ENCODE peak calls at places on chromosomes 7 and 10, in four cellular contexts. Y is IMR-90, O is H9, D is H1. C is an unnamed sample.

GRCh38 chr10:112362833-112363232 is 11.1 kb upstream of the ACSL5 start:
- DNase-seq in Y (no peak), O (no peak), D (no peak), C (no peak)

GRCh38 chr7:27198871-27199801 is 755 bp downstream of the HOXA13 start:
- DNase-seq in Y (no peak), O (peak), D (no peak), C (no peak)

GRCh38 chr7:6166443-6166871 is 106.0 kb downstream of the CYTH3 start:
- DNase-seq in Y (no peak), O (no peak), D (no peak), C (no peak)

GRCh38 chr10:131396108-131397010 is 84.8 kb upstream of the TCERG1L start:
- DNase-seq in Y (no peak), O (no peak), D (no peak), C (no peak)

GRCh38 chr10:76779163-76779820 is 858.3 kb downstream of the KCNMA1 start:
- DNase-seq in Y (peak), O (peak), D (peak), C (peak)

GRCh38 chr7:132377703-132378584 is 198.3 kb downstream of the PLXNA4 start:
- DNase-seq in Y (no peak), O (no peak), D (no peak), C (no peak)

GRCh38 chr7:17009007-17009719 is 127.4 kb upstream of the AGR3 start:
- DNase-seq in Y (peak), O (no peak), D (no peak), C (no peak)

GRCh38 chr7:120942861-120943260 is 7.7 kb upstream of the ING3 start:
- DNase-seq in Y (no peak), O (no peak), D (no peak), C (no peak)

GRCh38 chr10:79342295-79342761 is 4.9 kb upstream of the PPIF start:
- DNase-seq in Y (no peak), O (peak), D (no peak), C (no peak)

GRCh38 chr10:102225646-102226541 is at the start of gene ELOVL3:
- DNase-seq in Y (peak), O (peak), D (peak), C (peak)

GRCh38 chr7:96775046-96775445 is 65.4 kb upstream of the SEM1 start:
- DNase-seq in Y (no peak), O (no peak), D (no peak), C (no peak)

GRCh38 chr7:106050743-106051110 is 61.4 kb downstream of the SYPL1 start:
- DNase-seq in Y (peak), O (no peak), D (no peak), C (no peak)

GRCh38 chr10:79059859-79060379 is 8.8 kb upstream of the ZMIZ1 start:
- DNase-seq in Y (no peak), O (no peak), D (no peak), C (no peak)

GRCh38 chr7:108413782-108414492 is 42.3 kb downstream of the NRCAM start:
- DNase-seq in Y (peak), O (peak), D (no peak), C (peak)

GRCh38 chr10:20100157-20100556 is 283.9 kb downstream of the PLXDC2 start:
- DNase-seq in Y (peak), O (no peak), D (no peak), C (no peak)

GRCh38 chr10:131478398-131478989 is 167.0 kb upstream of the TCERG1L start:
- DNase-seq in Y (no peak), O (no peak), D (no peak), C (no peak)

GRCh38 chr7:129530881-129531391 is 28.6 kb downstream of the SMKR1 start:
- DNase-seq in Y (peak), O (no peak), D (no peak), C (no peak)

GRCh38 chr7:116290740-116291139 is 80.4 kb downstream of the TES start:
- DNase-seq in Y (no peak), O (peak), D (no peak), C (no peak)

GRCh38 chr10:6185039-6185716 is 17.6 kb upstream of the PFKFB3 start:
- DNase-seq in Y (no peak), O (no peak), D (no peak), C (no peak)

GRCh38 chr10:88687853-88688467 is 18.1 kb upstream of the LIPK start:
- DNase-seq in Y (peak), O (no peak), D (no peak), C (no peak)

GRCh38 chr7:16801111-16801542 is 3.7 kb downstream of the AGR2 start:
- DNase-seq in Y (peak), O (no peak), D (no peak), C (peak)

GRCh38 chr10:108850138-108850854 is 1073.0 kb downstream of the XPNPEP1 start:
- DNase-seq in Y (no peak), O (no peak), D (no peak), C (no peak)

GRCh38 chr10:4196948-4197390 is 412.0 kb upstream of the KLF6 start:
- DNase-seq in Y (peak), O (no peak), D (no peak), C (no peak)

GRCh38 chr7:29106128-29106988 is 40.0 kb downstream of the CPVL start:
- DNase-seq in Y (peak), O (peak), D (peak), C (peak)

GRCh38 chr7:41045556-41046123 is 657.2 kb downstream of the INHBA start:
- DNase-seq in Y (no peak), O (peak), D (no peak), C (no peak)

GRCh38 chr7:128036226-128036940 is 5.1 kb upstream of the LRRC4 start:
- DNase-seq in Y (no peak), O (no peak), D (no peak), C (no peak)

GRCh38 chr7:13988011-13988410 is 1.5 kb downstream of the ETV1 start:
- DNase-seq in Y (peak), O (no peak), D (no peak), C (no peak)

GRCh38 chr7:10474048-10474447 is 499.6 kb upstream of the PHF14 start:
- DNase-seq in Y (no peak), O (no peak), D (no peak), C (no peak)

GRCh38 chr7:37234928-37235327 is 213.7 kb downstream of the ELMO1 start:
- DNase-seq in Y (no peak), O (no peak), D (no peak), C (peak)

GRCh38 chr10:61837748-61838055 is 63.8 kb upstream of the ARID5B start:
- DNase-seq in Y (no peak), O (no peak), D (no peak), C (no peak)
- H3K18ac ChIP-seq in Y (peak), O (no peak), D (no peak), C (no peak)

DNA sequence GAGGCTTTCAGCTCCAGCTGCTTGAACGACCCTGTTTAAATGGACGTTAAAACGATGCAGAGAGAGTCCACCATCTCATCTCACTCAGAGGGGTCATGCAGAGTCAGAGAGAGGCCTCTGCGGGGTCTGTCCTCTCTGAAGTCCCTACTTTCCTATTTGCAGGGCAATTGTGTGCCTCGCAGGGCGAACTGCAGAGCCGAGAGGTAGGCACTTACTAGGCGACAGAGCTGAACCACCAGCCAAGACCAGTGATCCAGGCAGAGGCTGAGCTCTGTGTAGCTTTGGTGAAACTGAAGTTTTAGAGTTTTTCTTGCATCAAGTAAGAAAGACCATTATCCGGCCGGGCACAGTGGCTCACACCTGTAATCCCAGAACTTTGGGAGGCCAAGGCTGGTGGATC is 64.1 kb upstream of the CUX1 start:
- DNase-seq in Y (no peak), O (no peak), D (no peak), C (no peak)
- H2AFZ ChIP-seq in Y (no peak), O (no peak), D (peak), C (no peak)

DNA sequence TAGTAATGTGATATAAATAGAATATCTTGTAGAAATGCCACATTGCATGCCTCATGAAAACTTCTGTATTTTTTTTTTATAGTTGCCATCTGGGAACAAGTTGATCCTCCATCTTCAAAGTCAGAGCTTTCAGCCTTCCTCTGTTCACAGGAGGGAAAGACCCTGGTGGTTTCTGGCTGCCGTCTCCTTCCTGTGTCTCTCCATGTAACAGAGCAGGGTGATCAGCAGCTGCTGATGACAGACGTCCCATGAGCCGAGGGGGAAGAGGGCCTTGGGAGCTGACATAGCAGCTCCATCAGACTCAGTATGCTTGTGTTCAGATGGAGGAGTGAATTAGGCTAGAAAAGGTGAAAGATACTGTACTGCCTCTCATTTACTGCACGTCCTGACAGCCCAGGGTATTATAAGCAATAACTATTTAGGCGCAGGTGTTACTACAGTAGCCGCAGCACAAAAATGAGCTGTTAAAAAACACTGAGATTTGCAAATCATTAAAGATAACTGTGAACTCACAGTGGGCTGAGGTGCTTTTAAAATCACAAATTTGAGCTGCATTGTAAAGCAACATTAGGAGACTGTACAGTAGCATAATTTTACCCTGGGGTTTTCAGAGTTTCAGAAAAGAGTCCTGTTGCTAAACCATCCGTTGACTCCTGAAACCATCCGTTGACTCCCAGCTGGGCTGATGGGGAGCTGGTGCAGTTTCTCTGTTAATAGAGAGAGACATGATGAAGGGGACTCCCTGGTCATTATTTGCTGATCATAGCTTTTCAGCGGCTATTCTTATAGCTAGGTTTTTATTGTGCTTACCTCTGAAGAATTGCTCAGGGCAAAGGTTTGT is 103.4 kb downstream of the CFAP58 start:
- DNase-seq in Y (no peak), O (no peak), D (no peak), C (no peak)
- H3K18ac ChIP-seq in Y (no peak), O (no peak), D (no peak), C (no peak)

GRCh38 chr10:93656155-93656554 is 43.8 kb downstream of the PDE6C start:
- DNase-seq in Y (no peak), O (no peak), D (no peak), C (no peak)
- H2AFZ ChIP-seq in Y (no peak), O (no peak), D (no peak), C (no peak)

GRCh38 chr7:152463714-152464311 is 28.0 kb upstream of the KMT2C start:
- DNase-seq in Y (peak), O (peak), D (peak), C (peak)
- H3K18ac ChIP-seq in Y (no peak), O (no peak), D (no peak), C (peak)

GRCh38 chr7:18421297-18422004 is 74.1 kb upstream of the HDAC9 start:
- DNase-seq in Y (no peak), O (no peak), D (no peak), C (peak)
- H2AFZ ChIP-seq in Y (peak), O (no peak), D (peak), C (peak)

GRCh38 chr10:29951441-29951931 is 107.9 kb downstream of the JCAD start:
- DNase-seq in Y (peak), O (no peak), D (no peak), C (no peak)
- H3K18ac ChIP-seq in Y (peak), O (no peak), D (no peak), C (peak)

GRCh38 chr7:35792472-35793224 is 8.2 kb upstream of the SEPTIN7 start:
- DNase-seq in Y (peak), O (no peak), D (no peak), C (no peak)
- H2AFZ ChIP-seq in Y (no peak), O (no peak), D (no peak), C (no peak)

GRCh38 chr10:63673846-63674245 is 152.6 kb downstream of the REEP3 start:
- DNase-seq in Y (no peak), O (no peak), D (no peak), C (no peak)
- H3K18ac ChIP-seq in Y (no peak), O (no peak), D (no peak), C (no peak)

C was measured in neuronal stem cell.